ENCODE peak calls at places on chromosomes 2 and 18, in six cellular contexts. W is activated naive CD4-positive, alpha-beta T cell treated with anti-CD3 and anti-CD28 coated beads, Interleukin-2, amount 50 U/mL, for 16 hours; J is ACHN; B is NCI-H82; U is mesothelial cell of epicardium; E is EL. Y is an unnamed sample.
A peak's percentile ranks its signal among the peaks of the same experiment; 100 is the strongest.

GRCh38 chr2:239303711-239304532 is 96.9 kb downstream of the HDAC4 start:
- DNase-seq in W (no peak), J (no peak), B (peak; percentile 41), U (no peak), E (no peak), Y (no peak)

GRCh38 chr2:159267926-159268325 is 18.6 kb downstream of the WDSUB1 start:
- DNase-seq in W (no peak), J (no peak), B (no peak), U (no peak), E (no peak), Y (no peak)

GRCh38 chr2:128986026-128986720 is 667.5 kb upstream of the HS6ST1 start:
- DNase-seq in W (no peak), J (no peak), B (no peak), U (no peak), E (no peak), Y (no peak)

GRCh38 chr2:1538663-1539062 is 125.4 kb downstream of the TPO start:
- DNase-seq in W (no peak), J (peak; percentile 64), B (peak; percentile 30), U (no peak), E (peak; percentile 40), Y (no peak)

GRCh38 chr18:67354091-67354490 is 162.4 kb downstream of the DSEL start:
- DNase-seq in W (no peak), J (no peak), B (no peak), U (no peak), E (no peak), Y (no peak)

GRCh38 chr2:54767921-54768320 is 44.5 kb downstream of the EML6 start:
- DNase-seq in W (no peak), J (no peak), B (no peak), U (no peak), E (peak; percentile 37), Y (no peak)

GRCh38 chr2:177038772-177039484 is 173.7 kb upstream of the HNRNPA3 start:
- DNase-seq in W (no peak), J (no peak), B (no peak), U (no peak), E (no peak), Y (no peak)

GRCh38 chr18:3869848-3870247 is 419.9 kb downstream of the TGIF1 start:
- DNase-seq in W (no peak), J (peak; percentile 70), B (peak; percentile 78), U (no peak), E (peak; percentile 62), Y (no peak)

GRCh38 chr18:5995626-5996025 is 100.3 kb upstream of the TMEM200C start:
- DNase-seq in W (no peak), J (no peak), B (no peak), U (no peak), E (no peak), Y (no peak)

GRCh38 chr2:71934595-71935263 is 212.9 kb downstream of the CYP26B1 start:
- DNase-seq in W (no peak), J (no peak), B (no peak), U (no peak), E (peak; percentile 67), Y (no peak)

GRCh38 chr2:234823877-234824376 is 127.9 kb upstream of the SH3BP4 start:
- DNase-seq in W (no peak), J (peak; percentile 97), B (no peak), U (no peak), E (peak; percentile 93), Y (no peak)

GRCh38 chr18:907171-907879 is 2.7 kb downstream of the ADCYAP1 start:
- DNase-seq in W (peak; percentile 13), J (no peak), B (peak; percentile 36), U (peak; percentile 52), E (no peak), Y (no peak)

GRCh38 chr2:86035883-86036789 is 69.5 kb downstream of the POLR1A start:
- DNase-seq in W (peak; percentile 54), J (peak; percentile 73), B (no peak), U (no peak), E (peak; percentile 80), Y (peak; percentile 76)

GRCh38 chr18:57561728-57562423 is 24.6 kb downstream of the FECH start:
- DNase-seq in W (no peak), J (peak; percentile 43), B (peak; percentile 95), U (no peak), E (peak; percentile 49), Y (no peak)

GRCh38 chr2:188979730-188980123 is 5.6 kb downstream of the COL3A1 start:
- DNase-seq in W (no peak), J (no peak), B (no peak), U (no peak), E (no peak), Y (no peak)

GRCh38 chr2:146820672-146821071 is 1024.2 kb upstream of the ACVR2A start:
- DNase-seq in W (no peak), J (peak; percentile 25), B (no peak), U (no peak), E (peak; percentile 25), Y (no peak)

GRCh38 chr2:47506436-47506835 is 103.5 kb downstream of the MSH2 start:
- DNase-seq in W (no peak), J (no peak), B (no peak), U (no peak), E (no peak), Y (no peak)

GRCh38 chr18:23833714-23834113 is 144.5 kb downstream of the LAMA3 start:
- DNase-seq in W (no peak), J (no peak), B (no peak), U (no peak), E (no peak), Y (peak; percentile 83)

GRCh38 chr2:240508832-240509545 is 48.8 kb downstream of the ANKMY1 start:
- DNase-seq in W (no peak), J (no peak), B (no peak), U (no peak), E (no peak), Y (no peak)

GRCh38 chr2:95361216-95361980 is 41.1 kb upstream of the FAHD2A start:
- DNase-seq in W (peak; percentile 0), J (no peak), B (no peak), U (no peak), E (no peak), Y (peak; percentile 15)

GRCh38 chr2:45885111-45885685 is 233.7 kb downstream of the PRKCE start:
- DNase-seq in W (no peak), J (no peak), B (peak; percentile 19), U (no peak), E (no peak), Y (no peak)

GRCh38 chr2:160329196-160329595 is 129.1 kb upstream of the ITGB6 start:
- DNase-seq in W (no peak), J (no peak), B (no peak), U (no peak), E (no peak), Y (no peak)

GRCh38 chr18:76955529-76956170 is 133.3 kb downstream of the ZNF236 start:
- DNase-seq in W (no peak), J (no peak), B (no peak), U (no peak), E (no peak), Y (no peak)

GRCh38 chr18:70373062-70373519 is 84.2 kb downstream of the SOCS6 start:
- DNase-seq in W (no peak), J (no peak), B (peak; percentile 35), U (no peak), E (peak; percentile 87), Y (no peak)

GRCh38 chr2:162069200-162069910 is 4.7 kb downstream of the DPP4 start:
- DNase-seq in W (no peak), J (no peak), B (no peak), U (no peak), E (no peak), Y (no peak)

GRCh38 chr2:16298866-16299265 is 358.5 kb downstream of the MYCN start:
- DNase-seq in W (no peak), J (no peak), B (no peak), U (no peak), E (no peak), Y (no peak)

Y was measured in breast epithelium.